ENCODE peak calls at places on chromosomes 5 and 9, in eight cellular contexts. One of them, this sample, is unnamed.

GRCh38 chr5:135565691-135566421 is 12.9 kb downstream of the CXCL14 start:
- DNase-seq in EH: peak
- DNase-seq in stimulated activated CD8-positive, alpha-beta memory T cell treated with anti-CD3 and anti-CD28 coated beads, Interleukin-15, amount 100 ng/mL, for 1 hour: peak
- DNase-seq in ELR: peak
- DNase-seq in SK-N-SH: peak
- DNase-seq in RPMI8226: peak
- DNase-seq in tibial nerve: peak
- DNase-seq in mesothelial cell of epicardium: peak
- DNase-seq in this sample: peak

GRCh38 chr9:72557549-72557948 is 36.1 kb downstream of the TMC1 start:
- DNase-seq in stimulated activated CD8-positive, alpha-beta memory T cell treated with anti-CD3 and anti-CD28 coated beads, Interleukin-15, amount 100 ng/mL, for 1 hour: no peak
- DNase-seq in tibial nerve: no peak
- DNase-seq in ELR: peak
- DNase-seq in SK-N-SH: no peak
- DNase-seq in RPMI8226: no peak
- DNase-seq in mesothelial cell of epicardium: no peak
- DNase-seq in EH: peak
- DNase-seq in this sample: no peak

GRCh38 chr9:101626295-101626694 is 31.5 kb upstream of the PPP3R2 start:
- DNase-seq in mesothelial cell of epicardium: no peak
- DNase-seq in tibial nerve: no peak
- DNase-seq in RPMI8226: no peak
- DNase-seq in SK-N-SH: no peak
- DNase-seq in ELR: peak
- DNase-seq in stimulated activated CD8-positive, alpha-beta memory T cell treated with anti-CD3 and anti-CD28 coated beads, Interleukin-15, amount 100 ng/mL, for 1 hour: no peak
- DNase-seq in EH: no peak
- DNase-seq in this sample: no peak

GRCh38 chr9:107229146-107229545 is 53.9 kb upstream of the RAD23B start:
- DNase-seq in mesothelial cell of epicardium: no peak
- DNase-seq in tibial nerve: no peak
- DNase-seq in stimulated activated CD8-positive, alpha-beta memory T cell treated with anti-CD3 and anti-CD28 coated beads, Interleukin-15, amount 100 ng/mL, for 1 hour: no peak
- DNase-seq in SK-N-SH: no peak
- DNase-seq in EH: no peak
- DNase-seq in RPMI8226: no peak
- DNase-seq in ELR: no peak
- DNase-seq in this sample: no peak

GRCh38 chr9:91422832-91423711 is 560 bp downstream of the NFIL3 start:
- DNase-seq in stimulated activated CD8-positive, alpha-beta memory T cell treated with anti-CD3 and anti-CD28 coated beads, Interleukin-15, amount 100 ng/mL, for 1 hour: no peak
- DNase-seq in RPMI8226: peak
- DNase-seq in mesothelial cell of epicardium: peak
- DNase-seq in ELR: peak
- DNase-seq in EH: peak
- DNase-seq in SK-N-SH: no peak
- DNase-seq in tibial nerve: peak
- DNase-seq in this sample: peak

GRCh38 chr9:112884086-112884485 is 6.6 kb downstream of the SLC46A2 start:
- DNase-seq in stimulated activated CD8-positive, alpha-beta memory T cell treated with anti-CD3 and anti-CD28 coated beads, Interleukin-15, amount 100 ng/mL, for 1 hour: no peak
- DNase-seq in EH: peak
- DNase-seq in SK-N-SH: no peak
- DNase-seq in RPMI8226: no peak
- DNase-seq in tibial nerve: no peak
- DNase-seq in ELR: peak
- DNase-seq in mesothelial cell of epicardium: peak
- DNase-seq in this sample: no peak

GRCh38 chr9:131695366-131696162 is 44.3 kb downstream of the RAPGEF1 start:
- DNase-seq in ELR: no peak
- DNase-seq in EH: no peak
- DNase-seq in RPMI8226: no peak
- DNase-seq in mesothelial cell of epicardium: no peak
- DNase-seq in SK-N-SH: no peak
- DNase-seq in tibial nerve: no peak
- DNase-seq in stimulated activated CD8-positive, alpha-beta memory T cell treated with anti-CD3 and anti-CD28 coated beads, Interleukin-15, amount 100 ng/mL, for 1 hour: no peak
- DNase-seq in this sample: no peak

GRCh38 chr5:32598270-32598937 is 13.0 kb downstream of the SUB1 start:
- DNase-seq in tibial nerve: no peak
- DNase-seq in RPMI8226: no peak
- DNase-seq in SK-N-SH: no peak
- DNase-seq in EH: no peak
- DNase-seq in stimulated activated CD8-positive, alpha-beta memory T cell treated with anti-CD3 and anti-CD28 coated beads, Interleukin-15, amount 100 ng/mL, for 1 hour: no peak
- DNase-seq in ELR: no peak
- DNase-seq in mesothelial cell of epicardium: no peak
- DNase-seq in this sample: no peak

GRCh38 chr9:130661461-130662098 is 2.8 kb upstream of the PRDM12 start:
- DNase-seq in mesothelial cell of epicardium: no peak
- DNase-seq in RPMI8226: no peak
- DNase-seq in EH: no peak
- DNase-seq in ELR: no peak
- DNase-seq in SK-N-SH: peak
- DNase-seq in tibial nerve: no peak
- DNase-seq in stimulated activated CD8-positive, alpha-beta memory T cell treated with anti-CD3 and anti-CD28 coated beads, Interleukin-15, amount 100 ng/mL, for 1 hour: no peak
- DNase-seq in this sample: no peak

GRCh38 chr5:98656106-98656795 is 117.2 kb upstream of the RGMB start:
- DNase-seq in EH: peak
- DNase-seq in stimulated activated CD8-positive, alpha-beta memory T cell treated with anti-CD3 and anti-CD28 coated beads, Interleukin-15, amount 100 ng/mL, for 1 hour: no peak
- DNase-seq in RPMI8226: no peak
- DNase-seq in ELR: no peak
- DNase-seq in tibial nerve: no peak
- DNase-seq in mesothelial cell of epicardium: no peak
- DNase-seq in SK-N-SH: no peak
- DNase-seq in this sample: no peak

GRCh38 chr5:14185336-14186131 is 42.4 kb downstream of the TRIO start:
- DNase-seq in ELR: peak
- DNase-seq in mesothelial cell of epicardium: no peak
- DNase-seq in stimulated activated CD8-positive, alpha-beta memory T cell treated with anti-CD3 and anti-CD28 coated beads, Interleukin-15, amount 100 ng/mL, for 1 hour: no peak
- DNase-seq in tibial nerve: no peak
- DNase-seq in EH: peak
- DNase-seq in SK-N-SH: no peak
- DNase-seq in RPMI8226: peak
- DNase-seq in this sample: no peak

GRCh38 chr5:141567513-141568117 is 51.2 kb downstream of the DIAPH1 start:
- DNase-seq in mesothelial cell of epicardium: no peak
- DNase-seq in ELR: peak
- DNase-seq in tibial nerve: no peak
- DNase-seq in stimulated activated CD8-positive, alpha-beta memory T cell treated with anti-CD3 and anti-CD28 coated beads, Interleukin-15, amount 100 ng/mL, for 1 hour: no peak
- DNase-seq in EH: peak
- DNase-seq in SK-N-SH: peak
- DNase-seq in RPMI8226: no peak
- DNase-seq in this sample: no peak

GRCh38 chr9:104227108-104227507 is 133.0 kb downstream of the SMC2 start:
- DNase-seq in mesothelial cell of epicardium: no peak
- DNase-seq in stimulated activated CD8-positive, alpha-beta memory T cell treated with anti-CD3 and anti-CD28 coated beads, Interleukin-15, amount 100 ng/mL, for 1 hour: no peak
- DNase-seq in RPMI8226: no peak
- DNase-seq in ELR: peak
- DNase-seq in SK-N-SH: no peak
- DNase-seq in EH: no peak
- DNase-seq in tibial nerve: no peak
- DNase-seq in this sample: no peak

GRCh38 chr5:173925449-173926071 is 37.4 kb downstream of the CPEB4 start:
- DNase-seq in mesothelial cell of epicardium: no peak
- DNase-seq in EH: peak
- DNase-seq in tibial nerve: no peak
- DNase-seq in ELR: peak
- DNase-seq in RPMI8226: peak
- DNase-seq in SK-N-SH: no peak
- DNase-seq in stimulated activated CD8-positive, alpha-beta memory T cell treated with anti-CD3 and anti-CD28 coated beads, Interleukin-15, amount 100 ng/mL, for 1 hour: no peak
- DNase-seq in this sample: no peak

GRCh38 chr5:3414371-3414770 is 181.3 kb upstream of the IRX1 start:
- DNase-seq in mesothelial cell of epicardium: no peak
- DNase-seq in ELR: no peak
- DNase-seq in RPMI8226: no peak
- DNase-seq in tibial nerve: no peak
- DNase-seq in SK-N-SH: no peak
- DNase-seq in stimulated activated CD8-positive, alpha-beta memory T cell treated with anti-CD3 and anti-CD28 coated beads, Interleukin-15, amount 100 ng/mL, for 1 hour: no peak
- DNase-seq in EH: no peak
- DNase-seq in this sample: no peak

GRCh38 chr9:89677696-89678393 is 73.0 kb downstream of the GADD45G start:
- DNase-seq in EH: no peak
- DNase-seq in RPMI8226: peak
- DNase-seq in ELR: no peak
- DNase-seq in mesothelial cell of epicardium: no peak
- DNase-seq in SK-N-SH: peak
- DNase-seq in tibial nerve: no peak
- DNase-seq in stimulated activated CD8-positive, alpha-beta memory T cell treated with anti-CD3 and anti-CD28 coated beads, Interleukin-15, amount 100 ng/mL, for 1 hour: no peak
- DNase-seq in this sample: no peak

GRCh38 chr5:181189363-181189961 is 15.5 kb downstream of the TRIM7 start:
- DNase-seq in SK-N-SH: no peak
- DNase-seq in RPMI8226: peak
- DNase-seq in ELR: peak
- DNase-seq in EH: peak
- DNase-seq in tibial nerve: no peak
- DNase-seq in mesothelial cell of epicardium: peak
- DNase-seq in stimulated activated CD8-positive, alpha-beta memory T cell treated with anti-CD3 and anti-CD28 coated beads, Interleukin-15, amount 100 ng/mL, for 1 hour: no peak
- DNase-seq in this sample: no peak

GRCh38 chr5:165209101-165209727 is 1703.8 kb downstream of the MAT2B start:
- DNase-seq in ELR: peak
- DNase-seq in tibial nerve: no peak
- DNase-seq in mesothelial cell of epicardium: no peak
- DNase-seq in RPMI8226: peak
- DNase-seq in EH: peak
- DNase-seq in SK-N-SH: peak
- DNase-seq in stimulated activated CD8-positive, alpha-beta memory T cell treated with anti-CD3 and anti-CD28 coated beads, Interleukin-15, amount 100 ng/mL, for 1 hour: no peak
- DNase-seq in this sample: no peak

GRCh38 chr5:82674718-82675117 is 396.6 kb upstream of the RPS23 start:
- DNase-seq in RPMI8226: no peak
- DNase-seq in EH: no peak
- DNase-seq in SK-N-SH: no peak
- DNase-seq in stimulated activated CD8-positive, alpha-beta memory T cell treated with anti-CD3 and anti-CD28 coated beads, Interleukin-15, amount 100 ng/mL, for 1 hour: no peak
- DNase-seq in mesothelial cell of epicardium: no peak
- DNase-seq in tibial nerve: no peak
- DNase-seq in ELR: no peak
- DNase-seq in this sample: no peak

GRCh38 chr9:16335788-16336580 is 534.5 kb downstream of the BNC2 start:
- DNase-seq in stimulated activated CD8-positive, alpha-beta memory T cell treated with anti-CD3 and anti-CD28 coated beads, Interleukin-15, amount 100 ng/mL, for 1 hour: no peak
- DNase-seq in RPMI8226: peak
- DNase-seq in ELR: peak
- DNase-seq in tibial nerve: peak
- DNase-seq in mesothelial cell of epicardium: no peak
- DNase-seq in SK-N-SH: peak
- DNase-seq in EH: peak
- DNase-seq in this sample: no peak

GRCh38 chr5:152632380-152632779 is 227.3 kb upstream of the NMUR2 start:
- DNase-seq in EH: no peak
- DNase-seq in stimulated activated CD8-positive, alpha-beta memory T cell treated with anti-CD3 and anti-CD28 coated beads, Interleukin-15, amount 100 ng/mL, for 1 hour: no peak
- DNase-seq in SK-N-SH: no peak
- DNase-seq in RPMI8226: no peak
- DNase-seq in ELR: no peak
- DNase-seq in tibial nerve: no peak
- DNase-seq in mesothelial cell of epicardium: no peak
- DNase-seq in this sample: no peak

GRCh38 chr5:129672006-129672405 is 75.9 kb upstream of the MINAR2 start:
- DNase-seq in RPMI8226: no peak
- DNase-seq in EH: no peak
- DNase-seq in mesothelial cell of epicardium: no peak
- DNase-seq in SK-N-SH: no peak
- DNase-seq in stimulated activated CD8-positive, alpha-beta memory T cell treated with anti-CD3 and anti-CD28 coated beads, Interleukin-15, amount 100 ng/mL, for 1 hour: no peak
- DNase-seq in ELR: no peak
- DNase-seq in tibial nerve: no peak
- DNase-seq in this sample: no peak

GRCh38 chr5:41157272-41157671 is 56.1 kb downstream of the C6 start:
- DNase-seq in tibial nerve: no peak
- DNase-seq in ELR: no peak
- DNase-seq in SK-N-SH: peak
- DNase-seq in RPMI8226: no peak
- DNase-seq in stimulated activated CD8-positive, alpha-beta memory T cell treated with anti-CD3 and anti-CD28 coated beads, Interleukin-15, amount 100 ng/mL, for 1 hour: no peak
- DNase-seq in EH: peak
- DNase-seq in mesothelial cell of epicardium: no peak
- DNase-seq in this sample: no peak

GRCh38 chr9:72271617-72272478 is 93.2 kb downstream of the ZFAND5 start:
- DNase-seq in mesothelial cell of epicardium: no peak
- DNase-seq in tibial nerve: no peak
- DNase-seq in ELR: peak
- DNase-seq in RPMI8226: peak
- DNase-seq in SK-N-SH: peak
- DNase-seq in EH: peak
- DNase-seq in stimulated activated CD8-positive, alpha-beta memory T cell treated with anti-CD3 and anti-CD28 coated beads, Interleukin-15, amount 100 ng/mL, for 1 hour: peak
- DNase-seq in this sample: no peak

GRCh38 chr5:141680751-141681201 is 1.3 kb downstream of the ARAP3 start:
- DNase-seq in tibial nerve: no peak
- DNase-seq in stimulated activated CD8-positive, alpha-beta memory T cell treated with anti-CD3 and anti-CD28 coated beads, Interleukin-15, amount 100 ng/mL, for 1 hour: no peak
- DNase-seq in ELR: peak
- DNase-seq in EH: peak
- DNase-seq in SK-N-SH: peak
- DNase-seq in RPMI8226: no peak
- DNase-seq in mesothelial cell of epicardium: no peak
- DNase-seq in this sample: no peak

GRCh38 chr9:114316605-114317230 is 6.2 kb upstream of the ORM1 start:
- DNase-seq in tibial nerve: no peak
- DNase-seq in EH: no peak
- DNase-seq in RPMI8226: no peak
- DNase-seq in mesothelial cell of epicardium: peak
- DNase-seq in ELR: no peak
- DNase-seq in stimulated activated CD8-positive, alpha-beta memory T cell treated with anti-CD3 and anti-CD28 coated beads, Interleukin-15, amount 100 ng/mL, for 1 hour: no peak
- DNase-seq in SK-N-SH: no peak
- DNase-seq in this sample: no peak

GRCh38 chr5:176876506-176877431 is 22.4 kb downstream of the HK3 start:
- DNase-seq in tibial nerve: no peak
- DNase-seq in SK-N-SH: peak
- DNase-seq in RPMI8226: no peak
- DNase-seq in mesothelial cell of epicardium: no peak
- DNase-seq in ELR: no peak
- DNase-seq in stimulated activated CD8-positive, alpha-beta memory T cell treated with anti-CD3 and anti-CD28 coated beads, Interleukin-15, amount 100 ng/mL, for 1 hour: no peak
- DNase-seq in EH: no peak
- DNase-seq in this sample: no peak

GRCh38 chr9:102631559-102631958 is 363.6 kb upstream of the CYLC2 start:
- DNase-seq in tibial nerve: no peak
- DNase-seq in mesothelial cell of epicardium: no peak
- DNase-seq in EH: no peak
- DNase-seq in stimulated activated CD8-positive, alpha-beta memory T cell treated with anti-CD3 and anti-CD28 coated beads, Interleukin-15, amount 100 ng/mL, for 1 hour: no peak
- DNase-seq in ELR: peak
- DNase-seq in SK-N-SH: no peak
- DNase-seq in RPMI8226: peak
- DNase-seq in this sample: no peak

GRCh38 chr5:173812811-173813550 is 75.2 kb upstream of the CPEB4 start:
- DNase-seq in tibial nerve: no peak
- DNase-seq in SK-N-SH: no peak
- DNase-seq in EH: peak
- DNase-seq in RPMI8226: no peak
- DNase-seq in mesothelial cell of epicardium: no peak
- DNase-seq in stimulated activated CD8-positive, alpha-beta memory T cell treated with anti-CD3 and anti-CD28 coated beads, Interleukin-15, amount 100 ng/mL, for 1 hour: no peak
- DNase-seq in ELR: peak
- DNase-seq in this sample: no peak

GRCh38 chr9:128689820-128690683 is 1.0 kb downstream of the SET start:
- DNase-seq in tibial nerve: no peak
- DNase-seq in stimulated activated CD8-positive, alpha-beta memory T cell treated with anti-CD3 and anti-CD28 coated beads, Interleukin-15, amount 100 ng/mL, for 1 hour: no peak
- DNase-seq in ELR: peak
- DNase-seq in RPMI8226: peak
- DNase-seq in mesothelial cell of epicardium: no peak
- DNase-seq in SK-N-SH: peak
- DNase-seq in EH: peak
- DNase-seq in this sample: no peak

GRCh38 chr5:33299621-33300208 is 141.1 kb upstream of the TARS1 start:
- DNase-seq in ELR: peak
- DNase-seq in mesothelial cell of epicardium: no peak
- DNase-seq in tibial nerve: no peak
- DNase-seq in RPMI8226: no peak
- DNase-seq in stimulated activated CD8-positive, alpha-beta memory T cell treated with anti-CD3 and anti-CD28 coated beads, Interleukin-15, amount 100 ng/mL, for 1 hour: no peak
- DNase-seq in EH: peak
- DNase-seq in SK-N-SH: peak
- DNase-seq in this sample: no peak

GRCh38 chr5:134188092-134188491 is 11.3 kb upstream of the SKP1 start:
- DNase-seq in stimulated activated CD8-positive, alpha-beta memory T cell treated with anti-CD3 and anti-CD28 coated beads, Interleukin-15, amount 100 ng/mL, for 1 hour: no peak
- DNase-seq in SK-N-SH: no peak
- DNase-seq in mesothelial cell of epicardium: no peak
- DNase-seq in ELR: no peak
- DNase-seq in tibial nerve: no peak
- DNase-seq in RPMI8226: no peak
- DNase-seq in EH: no peak
- DNase-seq in this sample: no peak

GRCh38 chr5:29150840-29151239 is 2042.6 kb upstream of the CDH6 start:
- DNase-seq in EH: no peak
- DNase-seq in stimulated activated CD8-positive, alpha-beta memory T cell treated with anti-CD3 and anti-CD28 coated beads, Interleukin-15, amount 100 ng/mL, for 1 hour: no peak
- DNase-seq in tibial nerve: no peak
- DNase-seq in SK-N-SH: no peak
- DNase-seq in RPMI8226: no peak
- DNase-seq in ELR: no peak
- DNase-seq in mesothelial cell of epicardium: no peak
- DNase-seq in this sample: no peak

GRCh38 chr9:135615666-135616620 is 23.4 kb downstream of the GLT6D1 start:
- DNase-seq in tibial nerve: no peak
- DNase-seq in stimulated activated CD8-positive, alpha-beta memory T cell treated with anti-CD3 and anti-CD28 coated beads, Interleukin-15, amount 100 ng/mL, for 1 hour: no peak
- DNase-seq in EH: no peak
- DNase-seq in RPMI8226: peak
- DNase-seq in SK-N-SH: peak
- DNase-seq in ELR: no peak
- DNase-seq in mesothelial cell of epicardium: peak
- DNase-seq in this sample: no peak

This sample was measured in breast epithelium.